ENCODE peak calls at places on chromosome 7, in ten cellular contexts. E is brain microvascular endothelial cell, D is endodermal cell, S is AG04450, R is mammary epithelial cell, A is ovary, O is nephron progenitor cell, T is mucosa of descending colon, Q is left ventricle myocardium inferior, W is retinal pigment epithelial cell. U is an unnamed sample.

GRCh38 chr7:80078159-80078731 is 56.4 kb upstream of the GNAI1 start:
- DNase-seq in E (peak), D (no peak), S (no peak), R (peak), A (no peak), O (no peak), T (no peak), Q (no peak), W (no peak), U (no peak)

GRCh38 chr7:36313607-36314006 is 76.1 kb upstream of the ANLN start:
- DNase-seq in E (no peak), D (no peak), S (no peak), R (no peak), A (no peak), O (no peak), T (no peak), Q (no peak), W (no peak), U (peak)

GRCh38 chr7:105198223-105198622 is 184.2 kb downstream of the KMT2E start:
- DNase-seq in E (peak), D (no peak), S (peak), R (no peak), A (no peak), O (peak), T (no peak), Q (no peak), W (peak), U (no peak)

GRCh38 chr7:88668591-88668990 is 90.9 kb upstream of the ZNF804B start:
- DNase-seq in E (no peak), D (no peak), S (no peak), R (no peak), A (no peak), O (no peak), T (no peak), Q (no peak), W (no peak), U (no peak)

GRCh38 chr7:2612445-2613112 is 19.2 kb upstream of the TTYH3 start:
- DNase-seq in E (no peak), D (peak), S (no peak), R (no peak), A (no peak), O (no peak), T (no peak), Q (no peak), W (no peak), U (no peak)

GRCh38 chr7:48004023-48004422 is 24.6 kb upstream of the HUS1 start:
- DNase-seq in E (no peak), D (no peak), S (no peak), R (no peak), A (no peak), O (no peak), T (no peak), Q (no peak), W (no peak), U (no peak)

GRCh38 chr7:142542938-142543337 is 206.3 kb upstream of the PRSS1 start:
- DNase-seq in E (peak), D (no peak), S (no peak), R (no peak), A (no peak), O (no peak), T (no peak), Q (no peak), W (no peak), U (no peak)

GRCh38 chr7:90007831-90008230 is 146.4 kb upstream of the STEAP1 start:
- DNase-seq in E (no peak), D (no peak), S (no peak), R (no peak), A (no peak), O (no peak), T (no peak), Q (no peak), W (no peak), U (no peak)

GRCh38 chr7:125465527-125465926 is 535.9 kb upstream of the POT1 start:
- DNase-seq in E (no peak), D (no peak), S (no peak), R (no peak), A (no peak), O (no peak), T (no peak), Q (no peak), W (no peak), U (no peak)

DNA sequence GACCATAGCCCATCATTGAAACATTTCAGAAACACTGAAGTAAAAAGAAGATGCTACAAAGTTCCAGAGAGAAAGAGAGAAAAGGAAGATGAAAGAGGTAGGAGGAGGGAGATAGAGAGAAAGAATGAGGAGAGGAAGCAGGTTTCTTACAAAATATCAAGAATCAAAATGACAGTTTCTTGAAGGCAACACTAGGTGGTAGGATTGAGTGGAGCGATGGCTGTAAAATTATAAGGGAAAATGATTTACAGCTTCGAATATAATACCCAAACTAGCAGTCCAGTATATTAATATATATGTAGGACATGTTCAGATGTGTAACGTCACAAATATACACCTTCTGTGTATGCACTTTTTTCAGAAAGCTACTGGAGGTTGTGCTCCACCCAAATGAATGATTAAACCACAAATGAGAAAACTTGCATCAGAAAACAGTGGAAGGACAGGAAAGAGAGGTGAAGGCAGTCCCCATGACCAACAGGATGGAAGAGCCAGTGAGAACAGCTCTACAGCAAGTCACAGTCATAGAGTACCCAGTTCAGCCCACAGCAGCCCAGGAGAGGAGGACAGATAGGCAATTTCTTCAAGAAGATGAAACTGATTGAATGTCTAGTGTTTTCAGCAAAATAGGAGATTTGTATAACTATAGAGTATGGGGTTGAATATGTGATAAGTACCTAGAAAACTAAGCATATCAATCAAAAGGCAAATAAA is 151.5 kb upstream of the TARP start:
- DNase-seq in E (no peak), D (no peak), S (no peak), R (no peak), A (no peak), O (no peak), T (no peak), Q (no peak), W (no peak), U (no peak)
- TF ChIP-seq CTCF in E (no peak), D (peak), S (peak), R (peak), A (no peak), O (no peak), T (no peak), Q (no peak), W (peak), U (peak)

DNA sequence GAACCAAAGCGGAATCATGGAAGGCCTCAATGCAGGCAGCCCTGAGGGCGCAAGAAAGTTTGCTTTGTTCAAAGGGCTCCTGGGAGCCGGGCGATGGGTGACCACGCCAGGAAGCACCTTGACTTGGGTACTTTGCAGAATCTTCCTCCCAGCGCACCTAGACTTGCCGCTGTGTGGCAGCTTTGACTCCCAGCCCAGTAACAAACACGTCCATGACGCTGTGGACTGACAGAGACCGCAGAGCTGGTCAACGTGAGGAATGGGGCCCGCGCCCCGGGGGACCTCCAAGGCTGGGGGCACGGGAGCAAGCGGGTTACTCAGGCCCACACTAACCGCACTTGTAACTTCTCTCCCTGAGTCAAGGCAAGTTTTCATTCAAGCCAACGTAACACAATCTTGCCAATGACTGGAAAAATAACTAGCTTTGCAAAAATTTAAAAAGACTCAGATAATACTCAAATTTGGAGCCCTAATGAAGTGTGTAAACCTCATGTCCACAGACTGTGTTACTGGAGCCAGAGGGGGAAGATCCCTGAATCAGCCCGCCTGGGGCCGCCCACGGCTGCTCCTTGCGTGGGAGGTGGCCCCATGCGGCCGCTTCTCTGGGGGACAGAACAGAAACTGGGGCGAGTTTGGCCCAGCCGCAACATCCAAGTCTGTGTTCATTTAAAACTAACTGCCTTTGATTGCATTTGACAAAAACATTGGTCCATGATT is 130.8 kb downstream of the DNAJB6 start:
- DNase-seq in E (no peak), D (peak), S (no peak), R (no peak), A (no peak), O (no peak), T (no peak), Q (no peak), W (no peak), U (peak)
- TF ChIP-seq CTCF in E (peak), D (no peak), S (no peak), R (no peak), A (no peak), O (no peak), T (no peak), Q (no peak), W (no peak), U (no peak)

GRCh38 chr7:43803865-43804264 is 45.4 kb downstream of the BLVRA start:
- DNase-seq in E (no peak), D (no peak), S (no peak), R (no peak), A (no peak), O (no peak), T (no peak), Q (no peak), W (no peak), U (no peak)

DNA sequence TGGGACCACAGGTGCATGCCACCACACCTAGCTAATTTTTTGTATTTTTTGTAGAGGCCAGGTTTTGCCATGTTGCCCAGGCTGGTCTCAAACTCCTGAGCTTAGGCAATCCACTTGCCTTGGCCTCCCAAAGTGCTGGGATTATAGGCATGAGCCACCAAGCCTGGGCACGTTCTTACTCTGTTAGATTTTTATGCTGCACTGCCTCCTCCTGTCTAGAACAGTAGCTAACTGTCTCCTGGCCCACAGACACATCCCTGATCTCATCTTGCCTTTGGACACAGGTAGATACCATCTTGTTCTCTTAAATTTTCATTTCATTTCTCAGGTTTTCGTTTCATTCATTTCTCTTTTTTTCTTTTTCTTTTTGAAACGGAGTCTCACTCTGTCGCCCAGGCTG is 41.1 kb downstream of the BLVRA start:
- DNase-seq in E (no peak), D (no peak), S (no peak), R (peak), A (no peak), O (no peak), T (no peak), Q (no peak), W (no peak), U (peak)
- TF ChIP-seq CTCF in E (no peak), D (peak), S (no peak), R (peak), A (no peak), O (no peak), T (no peak), Q (no peak), W (no peak), U (no peak)

GRCh38 chr7:28383949-28384348 is 28.4 kb upstream of the CREB5 start:
- DNase-seq in E (no peak), D (no peak), S (no peak), R (no peak), A (no peak), O (no peak), T (no peak), Q (no peak), W (no peak), U (no peak)
- TF ChIP-seq CTCF in E (peak), D (no peak), S (no peak), R (no peak), A (no peak), O (no peak), T (no peak), Q (no peak), W (no peak), U (no peak)

DNA sequence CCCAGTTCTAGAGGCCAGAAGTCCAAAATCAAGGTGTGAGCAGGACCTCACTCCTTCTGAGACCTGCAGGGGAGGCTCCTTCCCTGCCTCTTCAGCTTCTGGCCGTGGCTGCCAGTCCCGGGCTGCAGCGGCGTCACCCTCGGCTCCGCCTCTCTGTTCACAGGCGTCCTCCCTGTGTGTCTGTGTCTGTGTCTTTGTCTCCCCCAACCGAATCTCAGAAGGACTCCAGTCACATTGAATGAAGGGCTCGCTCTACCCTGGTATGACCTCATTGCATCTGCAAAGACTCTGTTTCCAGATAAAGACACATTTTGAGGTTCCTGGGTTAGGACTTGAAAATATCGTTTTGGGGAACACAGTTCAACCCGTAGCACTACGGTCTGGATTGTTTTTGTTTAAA is 33.1 kb upstream of the GALNT11 start:
- DNase-seq in E (peak), D (peak), S (no peak), R (peak), A (no peak), O (peak), T (peak), Q (peak), W (no peak), U (no peak)
- TF ChIP-seq CTCF in E (no peak), D (peak), S (no peak), R (peak), A (no peak), O (no peak), T (no peak), Q (peak), W (no peak), U (peak)